ENCODE peak calls at places on chromosomes 16 and 17, in eight cellular contexts. X is fibroblast of mammary gland, V is neural progenitor cell, S is mesenteric fat pad, L is fibroblast of pulmonary artery, Y is epithelial cell of esophagus, P is transverse colon, J is NCI-H1930. A is an unnamed sample.
A peak's percentile ranks its signal among the peaks of the same experiment; 100 is the strongest.

GRCh38 chr17:32927724-32928526 is at the start of gene TMEM98:
- DNase-seq in X (no peak), V (peak; percentile 81), S (no peak), L (peak; percentile 21), Y (no peak), P (peak; percentile 54), J (no peak), A (peak; percentile 33)

GRCh38 chr17:43401293-43401692 is 2.5 kb downstream of the ARL4D start:
- DNase-seq in X (peak; percentile 90), V (no peak), S (no peak), L (peak; percentile 70), Y (peak; percentile 91), P (no peak), J (no peak), A (peak; percentile 58)

GRCh38 chr17:57954421-57955182 is 610 bp downstream of the CUEDC1 start:
- DNase-seq in X (peak; percentile 49), V (peak; percentile 78), S (peak; percentile 91), L (peak; percentile 52), Y (peak; percentile 32), P (peak; percentile 66), J (no peak), A (peak; percentile 73)

GRCh38 chr16:54718376-54718775 is 212.3 kb upstream of the IRX5 start:
- DNase-seq in X (no peak), V (no peak), S (no peak), L (no peak), Y (no peak), P (no peak), J (no peak), A (peak; percentile 71)

GRCh38 chr17:64081802-64082799 is 47.8 kb downstream of the ERN1 start:
- DNase-seq in X (peak; percentile 75), V (no peak), S (no peak), L (peak; percentile 81), Y (peak; percentile 96), P (peak; percentile 34), J (peak; percentile 40), A (peak; percentile 85)

GRCh38 chr17:75876190-75876937 is 2.0 kb downstream of the TRIM47 start:
- DNase-seq in X (no peak), V (peak; percentile 71), S (no peak), L (no peak), Y (peak; percentile 70), P (peak; percentile 86), J (no peak), A (peak; percentile 88)

GRCh38 chr17:38925263-38925995 is at the start of gene LASP1NB:
- DNase-seq in X (peak; percentile 50), V (peak; percentile 63), S (no peak), L (peak; percentile 57), Y (no peak), P (no peak), J (no peak), A (no peak)

GRCh38 chr17:44071198-44071520 is 624 bp downstream of the G6PC3 start:
- DNase-seq in X (peak; percentile 88), V (no peak), S (no peak), L (no peak), Y (no peak), P (no peak), J (no peak), A (no peak)

GRCh38 chr17:67421869-67422273 is 44.8 kb downstream of the PITPNC1 start:
- DNase-seq in X (peak; percentile 99), V (no peak), S (no peak), L (peak; percentile 88), Y (peak; percentile 100), P (peak; percentile 43), J (no peak), A (no peak)

GRCh38 chr16:8667492-8667891 is 6.9 kb upstream of the ABAT start:
- DNase-seq in X (no peak), V (no peak), S (no peak), L (no peak), Y (no peak), P (no peak), J (no peak), A (no peak)

GRCh38 chr16:80117731-80118130 is 423.1 kb upstream of the DYNLRB2 start:
- DNase-seq in X (peak; percentile 6), V (no peak), S (no peak), L (no peak), Y (peak; percentile 52), P (no peak), J (no peak), A (no peak)

GRCh38 chr16:27430923-27431484 is 29.0 kb downstream of the IL21R start:
- DNase-seq in X (peak; percentile 47), V (no peak), S (peak; percentile 37), L (peak; percentile 5), Y (no peak), P (no peak), J (no peak), A (no peak)

GRCh38 chr16:89918453-89919347 is at the start of gene MC1R:
- DNase-seq in X (peak; percentile 39), V (peak; percentile 62), S (no peak), L (peak; percentile 51), Y (no peak), P (no peak), J (peak; percentile 18), A (peak; percentile 42)

GRCh38 chr16:75264999-75265910 is 13.8 kb upstream of the BCAR1 start:
- DNase-seq in X (no peak), V (no peak), S (no peak), L (no peak), Y (no peak), P (peak; percentile 72), J (no peak), A (no peak)

GRCh38 chr16:67396159-67396774 is 3.0 kb upstream of the TPPP3 start:
- DNase-seq in X (peak; percentile 69), V (peak; percentile 97), S (no peak), L (peak; percentile 65), Y (peak; percentile 87), P (peak; percentile 92), J (peak; percentile 56), A (peak; percentile 96)

GRCh38 chr17:27873746-27874145 is 19.4 kb downstream of the LYRM9 start:
- DNase-seq in X (no peak), V (no peak), S (no peak), L (peak; percentile 52), Y (peak; percentile 90), P (no peak), J (no peak), A (no peak)

GRCh38 chr16:31460582-31461002 is 1.3 kb downstream of the ARMC5 start:
- DNase-seq in X (peak; percentile 78), V (peak; percentile 58), S (no peak), L (peak; percentile 77), Y (peak; percentile 70), P (no peak), J (no peak), A (no peak)

GRCh38 chr17:43314582-43314981 is 80.8 kb upstream of the RNU2-1 start:
- DNase-seq in X (no peak), V (no peak), S (peak; percentile 12), L (no peak), Y (no peak), P (no peak), J (no peak), A (no peak)

GRCh38 chr17:9456265-9456664 is 119.4 kb downstream of the STX8 start:
- DNase-seq in X (no peak), V (no peak), S (no peak), L (no peak), Y (no peak), P (peak; percentile 20), J (no peak), A (no peak)

GRCh38 chr17:57016764-57017116 is 38.8 kb downstream of the SCPEP1 start:
- DNase-seq in X (peak; percentile 37), V (no peak), S (no peak), L (no peak), Y (peak; percentile 71), P (no peak), J (no peak), A (no peak)

GRCh38 chr17:82531431-82531881 is 11.9 kb downstream of the FOXK2 start:
- DNase-seq in X (peak; percentile 80), V (no peak), S (no peak), L (peak; percentile 64), Y (peak; percentile 86), P (no peak), J (no peak), A (no peak)

GRCh38 chr17:7431231-7431630 is 2.6 kb downstream of the SPEM3 start:
- DNase-seq in X (no peak), V (no peak), S (no peak), L (no peak), Y (no peak), P (no peak), J (no peak), A (no peak)

GRCh38 chr17:63790057-63790456 is 16.1 kb downstream of the DDX42 start:
- DNase-seq in X (no peak), V (no peak), S (no peak), L (no peak), Y (no peak), P (no peak), J (no peak), A (no peak)

GRCh38 chr17:4968166-4968915 is 724 bp upstream of the SPAG7 start:
- DNase-seq in X (no peak), V (peak; percentile 90), S (no peak), L (no peak), Y (peak; percentile 9), P (no peak), J (no peak), A (peak; percentile 44)

GRCh38 chr16:17474037-17474436 is 3.3 kb upstream of the XYLT1 start:
- DNase-seq in X (peak; percentile 42), V (no peak), S (no peak), L (no peak), Y (no peak), P (no peak), J (no peak), A (no peak)

A was measured in WERI-Rb-1.